ENCODE peak calls at places on chromosome 21, in ten cellular contexts. V is mammary epithelial cell, B is neural progenitor cell, K is fibroblast of lung, I is MM.1S, E is hepatocyte, H is HCT116, Q is IMR-90, G is PC-3, O is H9. T is an unnamed sample.

GRCh38 chr21:46211786-46212720 is 16.5 kb downstream of the LSS start:
- DNase-seq in V (peak; percentile 62), B (no peak), K (no peak), I (no peak), E (no peak), H (no peak), Q (no peak), G (peak; percentile 43), O (no peak), T (no peak)

GRCh38 chr21:28906841-28907240 is 85.8 kb downstream of the LTN1 start:
- DNase-seq in V (no peak), B (no peak), K (no peak), I (no peak), E (no peak), H (no peak), Q (no peak), G (no peak), O (no peak), T (no peak)

GRCh38 chr21:40622531-40622930 is 224.4 kb downstream of the DSCAM start:
- DNase-seq in V (peak; percentile 10), B (no peak), K (no peak), I (no peak), E (peak; percentile 13), H (no peak), Q (no peak), G (no peak), O (no peak), T (no peak)

GRCh38 chr21:29558331-29558730 is 259.6 kb downstream of the BACH1 start:
- DNase-seq in V (no peak), B (no peak), K (no peak), I (no peak), E (no peak), H (no peak), Q (no peak), G (no peak), O (no peak), T (no peak)

GRCh38 chr21:35203093-35204021 is 154.3 kb upstream of the RUNX1 start:
- DNase-seq in V (no peak), B (no peak), K (peak; percentile 85), I (no peak), E (peak; percentile 43), H (no peak), Q (peak; percentile 93), G (peak; percentile 43), O (no peak), T (no peak)

GRCh38 chr21:27820342-27820741 is 853.5 kb upstream of the ADAMTS5 start:
- DNase-seq in V (no peak), B (no peak), K (no peak), I (no peak), E (no peak), H (no peak), Q (no peak), G (no peak), O (no peak), T (no peak)

GRCh38 chr21:45954271-45954670 is 27.3 kb upstream of the COL6A1 start:
- DNase-seq in V (no peak), B (no peak), K (peak; percentile 54), I (no peak), E (peak; percentile 48), H (no peak), Q (no peak), G (no peak), O (peak; percentile 61), T (no peak)

GRCh38 chr21:35168702-35169101 is 119.6 kb upstream of the RUNX1 start:
- DNase-seq in V (peak; percentile 75), B (peak; percentile 14), K (peak; percentile 41), I (no peak), E (no peak), H (no peak), Q (no peak), G (no peak), O (no peak), T (no peak)

GRCh38 chr21:28776251-28776650 is 216.4 kb downstream of the LTN1 start:
- DNase-seq in V (peak; percentile 67), B (no peak), K (peak; percentile 83), I (no peak), E (no peak), H (no peak), Q (peak; percentile 96), G (peak; percentile 21), O (no peak), T (no peak)

GRCh38 chr21:33731447-33731846 is 89.1 kb downstream of the ITSN1 start:
- DNase-seq in V (no peak), B (no peak), K (no peak), I (no peak), E (no peak), H (no peak), Q (no peak), G (peak; percentile 30), O (no peak), T (no peak)

GRCh38 chr21:37453350-37453749 is 86.8 kb downstream of the DYRK1A start:
- DNase-seq in V (no peak), B (no peak), K (no peak), I (no peak), E (no peak), H (no peak), Q (no peak), G (no peak), O (no peak), T (no peak)

GRCh38 chr21:37449302-37449937 is 82.8 kb downstream of the DYRK1A start:
- DNase-seq in V (no peak), B (no peak), K (no peak), I (no peak), E (no peak), H (no peak), Q (no peak), G (no peak), O (no peak), T (no peak)

GRCh38 chr21:37450385-37451044 is 83.9 kb downstream of the DYRK1A start:
- DNase-seq in V (peak; percentile 60), B (no peak), K (no peak), I (no peak), E (no peak), H (no peak), Q (peak; percentile 58), G (peak; percentile 70), O (no peak), T (peak; percentile 77)

GRCh38 chr21:37452222-37452621 is 85.6 kb downstream of the DYRK1A start:
- DNase-seq in V (peak; percentile 24), B (no peak), K (peak; percentile 83), I (no peak), E (peak; percentile 56), H (no peak), Q (peak; percentile 94), G (no peak), O (no peak), T (no peak)

GRCh38 chr21:37451446-37451845 is 84.9 kb downstream of the DYRK1A start:
- DNase-seq in V (no peak), B (no peak), K (no peak), I (no peak), E (no peak), H (no peak), Q (no peak), G (no peak), O (no peak), T (no peak)
- H4K20me1 ChIP-seq in V (no peaks in the 10 kb centered on the region), B (peaks cover 100% of the 10 kb centered on the region), K (peaks cover 4% of the 10 kb centered on the region), I (peaks cover 28% of the 10 kb centered on the region), E (peaks cover 94% of the 10 kb centered on the region), H (peaks cover 5% of the 10 kb centered on the region), Q (peaks cover 78% of the 10 kb centered on the region), G (peaks cover 55% of the 10 kb centered on the region), O (peaks cover 5% of the 10 kb centered on the region), T (peaks cover 48% of the 10 kb centered on the region)

DNA sequence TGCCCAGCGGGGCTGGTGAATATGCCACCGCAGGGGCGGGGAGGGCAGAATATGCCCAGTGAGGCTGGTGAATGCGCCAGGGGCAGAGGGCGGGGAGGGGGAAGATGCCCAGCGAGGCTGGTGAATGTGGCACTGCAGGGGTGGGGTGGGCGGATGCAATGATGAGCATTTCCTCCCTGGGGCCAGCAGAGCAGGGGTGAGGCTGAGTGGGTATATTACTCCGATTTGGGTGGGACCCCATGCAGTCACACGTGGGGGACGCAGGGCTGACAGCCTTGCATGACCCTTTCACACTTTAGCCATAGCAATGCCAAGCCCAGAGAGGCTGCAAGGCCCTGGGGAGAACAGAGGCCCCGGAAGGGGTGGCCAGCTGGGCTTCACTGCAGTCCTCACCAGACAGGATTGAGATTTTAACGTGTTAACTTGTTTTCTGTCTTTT is 9.3 kb upstream of the SLX9 start:
- DNase-seq in V (no peak), B (no peak), K (no peak), I (no peak), E (no peak), H (no peak), Q (no peak), G (peak; percentile 72), O (no peak), T (no peak)
- H4K20me1 ChIP-seq in V (no peaks in the 10 kb centered on the region), B (peaks cover 11% of the 10 kb centered on the region), K (no peaks in the 10 kb centered on the region), I (no peaks in the 10 kb centered on the region), E (no peaks in the 10 kb centered on the region), H (no peaks in the 10 kb centered on the region), Q (peaks cover 45% of the 10 kb centered on the region), G (no peaks in the 10 kb centered on the region), O (no peaks in the 10 kb centered on the region), T (no peaks in the 10 kb centered on the region)

DNA sequence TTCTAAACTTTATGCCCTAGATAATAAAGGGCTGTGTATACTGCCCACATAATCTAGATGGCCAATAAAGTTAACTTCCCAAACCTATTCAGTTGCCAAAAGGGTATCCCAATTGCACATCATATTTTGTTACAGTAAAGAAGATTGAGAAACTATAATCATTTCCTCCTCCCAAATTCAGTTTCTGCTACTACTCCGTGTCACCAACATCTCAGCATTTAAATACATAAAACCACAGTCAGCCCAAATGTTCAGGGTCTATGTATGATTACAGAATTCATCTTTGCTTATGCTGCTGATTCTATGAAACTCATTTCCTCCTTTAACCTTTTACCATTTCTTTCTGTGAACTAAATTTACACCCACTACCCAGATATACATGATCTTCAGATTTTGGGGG is 28.6 kb downstream of the NRIP1 start:
- DNase-seq in V (no peak), B (no peak), K (no peak), I (no peak), E (no peak), H (no peak), Q (no peak), G (no peak), O (no peak), T (no peak)
- H4K20me1 ChIP-seq in V (no peaks in the 10 kb centered on the region), B (peaks cover 64% of the 10 kb centered on the region), K (no peaks in the 10 kb centered on the region), I (no peaks in the 10 kb centered on the region), E (peaks cover 36% of the 10 kb centered on the region), H (no peaks in the 10 kb centered on the region), Q (peaks cover 21% of the 10 kb centered on the region), G (peaks cover 25% of the 10 kb centered on the region), O (no peaks in the 10 kb centered on the region), T (no peaks in the 10 kb centered on the region)

DNA sequence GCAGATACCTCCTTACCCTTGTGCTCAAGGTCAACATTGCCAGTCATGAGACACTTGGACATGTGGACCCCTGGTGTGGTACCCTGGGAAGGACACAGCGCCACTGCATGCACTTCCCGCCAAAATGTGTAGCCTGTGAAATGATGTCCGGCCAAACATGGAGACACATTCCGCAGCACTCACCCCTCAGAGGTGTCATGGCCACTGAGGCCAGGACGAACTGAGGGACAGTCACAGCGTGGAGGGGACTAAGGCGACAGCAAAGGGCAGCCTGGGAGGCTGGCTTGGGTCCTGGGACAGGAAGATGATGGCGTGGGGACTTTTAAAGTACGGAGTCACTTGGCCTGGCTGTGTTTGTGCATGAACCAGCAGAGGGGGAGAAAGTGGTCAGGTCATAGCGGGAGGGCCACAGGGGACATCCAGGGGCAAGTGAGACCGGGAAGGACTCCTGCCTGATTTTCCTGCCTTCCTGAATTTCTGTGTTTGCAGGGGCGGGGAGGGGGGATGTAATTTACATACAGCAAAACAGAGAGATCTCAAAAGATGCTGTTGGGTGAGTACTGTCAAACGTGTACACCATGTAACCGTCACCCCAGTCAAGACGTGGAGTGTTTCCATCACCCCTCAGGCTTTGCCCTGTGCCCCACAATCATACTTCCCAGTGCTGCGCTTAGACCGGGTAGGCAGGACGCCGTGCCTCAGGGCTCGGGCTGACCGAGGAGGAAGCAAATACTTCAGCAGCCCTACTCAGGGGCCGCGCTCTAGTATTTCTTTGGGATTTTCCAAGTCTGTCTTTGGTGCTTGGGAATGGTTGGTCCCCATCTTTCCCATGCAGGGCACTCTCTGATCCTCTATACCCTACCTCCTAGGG is 45.2 kb downstream of the WDR4 start:
- DNase-seq in V (no peak), B (no peak), K (no peak), I (no peak), E (no peak), H (no peak), Q (no peak), G (no peak), O (no peak), T (peak; percentile 27)
- H4K20me1 ChIP-seq in V (no peaks in the 10 kb centered on the region), B (no peaks in the 10 kb centered on the region), K (no peaks in the 10 kb centered on the region), I (peaks cover 2% of the 10 kb centered on the region), E (no peaks in the 10 kb centered on the region), H (no peaks in the 10 kb centered on the region), Q (no peaks in the 10 kb centered on the region), G (no peaks in the 10 kb centered on the region), O (no peaks in the 10 kb centered on the region), T (peaks cover 15% of the 10 kb centered on the region)